ENCODE peak calls at places on chromosomes 7 and 10, in seven cellular contexts. R is fibroblast of lung, H is lower lobe of right lung, I is skeletal muscle cell, V is tibial nerve, M is fibroblast of pulmonary artery, Y is OCI-LY7. F is an unnamed sample.

GRCh38 chr10:100481462-100482081 is 18.8 kb downstream of the WNT8B start:
- DNase-seq in R (peak; percentile 84), H (peak; percentile 84), I (peak; percentile 28), V (peak; percentile 79), M (peak; percentile 88), Y (peak; percentile 83), F (peak; percentile 88)

GRCh38 chr10:103648231-103648950 is 154.9 kb downstream of the NEURL1 start:
- DNase-seq in R (peak; percentile 31), H (no peak), I (no peak), V (no peak), M (no peak), Y (no peak), F (no peak)

GRCh38 chr7:122329145-122329802 is 24.7 kb upstream of the FEZF1 start:
- DNase-seq in R (no peak), H (no peak), I (no peak), V (no peak), M (no peak), Y (no peak), F (no peak)

GRCh38 chr7:43750016-43750887 is 8.2 kb upstream of the BLVRA start:
- DNase-seq in R (peak; percentile 89), H (no peak), I (peak; percentile 44), V (no peak), M (peak; percentile 52), Y (no peak), F (no peak)

GRCh38 chr10:29862926-29863614 is 196.3 kb downstream of the JCAD start:
- DNase-seq in R (peak; percentile 55), H (no peak), I (peak; percentile 71), V (no peak), M (peak; percentile 35), Y (no peak), F (no peak)

GRCh38 chr7:29955075-29955792 is 34.4 kb downstream of the SCRN1 start:
- DNase-seq in R (no peak), H (no peak), I (no peak), V (no peak), M (no peak), Y (no peak), F (no peak)

GRCh38 chr10:102140218-102140617 is 7.4 kb downstream of the PPRC1 start:
- DNase-seq in R (no peak), H (no peak), I (no peak), V (no peak), M (no peak), Y (no peak), F (no peak)

GRCh38 chr10:24462340-24462739 is 253.4 kb downstream of the KIAA1217 start:
- DNase-seq in R (peak; percentile 49), H (no peak), I (no peak), V (no peak), M (no peak), Y (no peak), F (no peak)

GRCh38 chr7:6489612-6490011 is 41.9 kb upstream of the DAGLB start:
- DNase-seq in R (no peak), H (no peak), I (no peak), V (no peak), M (no peak), Y (peak; percentile 37), F (no peak)

GRCh38 chr10:12377891-12378290 is 28.5 kb downstream of the CAMK1D start:
- DNase-seq in R (no peak), H (no peak), I (no peak), V (no peak), M (no peak), Y (no peak), F (no peak)

DNA sequence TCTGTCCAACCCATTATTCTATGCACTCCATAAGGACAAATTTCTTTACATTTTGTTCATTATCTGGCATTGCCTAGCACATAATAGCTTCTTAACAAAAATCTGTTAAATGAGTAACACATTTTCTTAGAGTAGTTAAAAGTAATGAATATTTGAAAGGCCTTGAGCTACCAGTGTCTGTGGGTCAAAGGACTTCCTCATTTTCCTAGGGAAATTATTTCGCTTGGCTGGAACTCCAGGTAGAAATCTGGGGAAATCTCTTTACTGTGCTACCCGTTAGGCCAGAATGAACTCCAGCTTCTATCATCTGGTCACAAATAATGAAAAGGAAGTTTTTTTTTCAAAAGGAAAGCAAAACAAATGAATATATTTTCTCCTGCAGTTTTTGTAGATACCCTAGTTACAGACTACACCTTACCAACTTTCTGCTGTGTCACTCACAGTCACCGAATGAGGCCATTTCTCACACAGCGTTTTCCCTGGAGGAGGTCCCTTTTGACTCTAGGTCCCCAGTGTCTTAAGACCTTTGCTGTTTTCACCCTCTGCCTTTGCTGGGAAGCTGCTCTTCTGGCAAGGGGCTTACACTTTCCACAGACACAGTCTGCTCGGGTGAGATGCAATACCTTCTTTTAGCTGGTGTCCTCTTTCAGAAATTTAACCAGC is 1.6 kb downstream of the SAMD9L start:
- DNase-seq in R (no peak), H (no peak), I (no peak), V (no peak), M (no peak), Y (no peak), F (no peak)
- H3K4me3 ChIP-seq in R (peak overlapping the region; percentile 91), H (peak overlapping the region; percentile 64), I (no peak overlapping the region), V (peak overlapping the region; percentile 51), M (peak overlapping the region; percentile 62), Y (peak overlapping the region; percentile 72), F (peak overlapping the region; percentile 51)

GRCh38 chr7:148185050-148185449 is 405.5 kb upstream of the C7orf33 start:
- DNase-seq in R (no peak), H (no peak), I (no peak), V (no peak), M (peak; percentile 72), Y (no peak), F (no peak)
- H3K4me3 ChIP-seq in R (no peak overlapping the region), H (no peak overlapping the region), I (no peak overlapping the region), V (no peak overlapping the region), M (no peak overlapping the region), Y (no peak overlapping the region), F (no peak overlapping the region)

DNA sequence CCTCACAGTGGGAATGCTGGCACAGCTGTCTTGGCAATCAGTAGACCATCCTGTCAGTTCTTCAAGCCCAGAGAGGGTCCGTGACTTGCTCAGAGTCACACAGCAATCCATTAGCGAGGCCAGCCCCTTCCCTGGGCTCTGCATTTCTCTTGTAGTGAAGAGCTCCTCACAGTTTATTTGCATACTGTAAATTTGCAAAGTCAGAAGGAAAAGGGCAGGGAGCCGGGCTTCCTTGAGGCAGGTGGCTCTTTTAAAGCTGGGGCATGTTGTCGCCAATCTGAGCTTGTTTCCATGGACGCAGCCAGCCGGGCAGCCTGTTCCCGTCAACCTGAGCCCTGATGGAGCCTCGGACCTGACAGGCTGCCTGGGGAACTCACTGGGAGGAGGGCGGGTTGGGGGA is 123.4 kb downstream of the CUX1 start:
- DNase-seq in R (no peak), H (no peak), I (no peak), V (no peak), M (no peak), Y (peak; percentile 40), F (no peak)
- H3K4me3 ChIP-seq in R (no peak overlapping the region), H (no peak overlapping the region), I (no peak overlapping the region), V (no peak overlapping the region), M (no peak overlapping the region), Y (peak overlapping the region; percentile 7), F (no peak overlapping the region)

GRCh38 chr7:94057955-94058354 is 53.8 kb upstream of the BET1 start:
- DNase-seq in R (no peak), H (no peak), I (no peak), V (no peak), M (no peak), Y (no peak), F (no peak)

GRCh38 chr7:94059747-94060146 is 55.6 kb upstream of the BET1 start:
- DNase-seq in R (peak; percentile 73), H (no peak), I (peak; percentile 94), V (no peak), M (peak; percentile 89), Y (peak; percentile 22), F (no peak)

GRCh38 chr7:94062372-94062771 is 58.2 kb upstream of the BET1 start:
- DNase-seq in R (no peak), H (no peak), I (no peak), V (no peak), M (no peak), Y (no peak), F (no peak)

GRCh38 chr7:94061316-94061715 is 57.2 kb upstream of the BET1 start:
- DNase-seq in R (no peak), H (no peak), I (no peak), V (no peak), M (no peak), Y (no peak), F (no peak)

DNA sequence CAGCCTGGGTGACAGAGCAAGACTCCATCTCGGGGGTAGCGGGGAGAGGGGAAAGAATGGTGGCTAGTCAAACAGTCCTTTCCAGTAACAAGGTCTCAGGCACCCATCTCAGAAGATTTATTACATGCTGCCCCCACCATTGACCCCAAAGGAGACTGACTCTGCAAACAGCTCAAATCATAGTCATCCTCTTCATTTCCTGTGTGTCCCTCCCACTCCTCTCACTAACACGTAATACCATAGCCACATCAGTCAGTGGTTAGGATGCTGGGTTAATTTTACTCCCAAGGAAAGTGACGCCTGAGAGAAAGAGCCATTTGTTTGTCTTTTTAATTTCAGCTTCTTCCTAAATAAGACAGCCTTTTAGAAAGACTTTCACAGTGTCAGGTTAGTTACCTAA is 56.6 kb upstream of the BET1 start:
- DNase-seq in R (peak; percentile 28), H (no peak), I (no peak), V (no peak), M (peak; percentile 36), Y (no peak), F (no peak)
- H3K4me3 ChIP-seq in R (no peak overlapping the region), H (no peak overlapping the region), I (no peak overlapping the region), V (no peak overlapping the region), M (no peak overlapping the region), Y (no peak overlapping the region), F (no peak overlapping the region)

GRCh38 chr10:19817251-19818046 is 1.2 kb downstream of the PLXDC2 start:
- DNase-seq in R (peak; percentile 34), H (peak; percentile 54), I (no peak), V (no peak), M (no peak), Y (no peak), F (peak; percentile 51)

GRCh38 chr10:19815478-19816419 is 483 bp upstream of the PLXDC2 start:
- DNase-seq in R (peak; percentile 85), H (peak; percentile 83), I (no peak), V (peak; percentile 40), M (peak; percentile 77), Y (no peak), F (peak; percentile 75)

GRCh38 chr10:19819419-19820033 is 3.3 kb downstream of the PLXDC2 start:
- DNase-seq in R (peak; percentile 76), H (no peak), I (no peak), V (no peak), M (peak; percentile 76), Y (peak; percentile 33), F (peak; percentile 66)

GRCh38 chr10:19815036-19815435 is 1.2 kb upstream of the PLXDC2 start:
- DNase-seq in R (no peak), H (no peak), I (no peak), V (no peak), M (no peak), Y (no peak), F (no peak)

DNA sequence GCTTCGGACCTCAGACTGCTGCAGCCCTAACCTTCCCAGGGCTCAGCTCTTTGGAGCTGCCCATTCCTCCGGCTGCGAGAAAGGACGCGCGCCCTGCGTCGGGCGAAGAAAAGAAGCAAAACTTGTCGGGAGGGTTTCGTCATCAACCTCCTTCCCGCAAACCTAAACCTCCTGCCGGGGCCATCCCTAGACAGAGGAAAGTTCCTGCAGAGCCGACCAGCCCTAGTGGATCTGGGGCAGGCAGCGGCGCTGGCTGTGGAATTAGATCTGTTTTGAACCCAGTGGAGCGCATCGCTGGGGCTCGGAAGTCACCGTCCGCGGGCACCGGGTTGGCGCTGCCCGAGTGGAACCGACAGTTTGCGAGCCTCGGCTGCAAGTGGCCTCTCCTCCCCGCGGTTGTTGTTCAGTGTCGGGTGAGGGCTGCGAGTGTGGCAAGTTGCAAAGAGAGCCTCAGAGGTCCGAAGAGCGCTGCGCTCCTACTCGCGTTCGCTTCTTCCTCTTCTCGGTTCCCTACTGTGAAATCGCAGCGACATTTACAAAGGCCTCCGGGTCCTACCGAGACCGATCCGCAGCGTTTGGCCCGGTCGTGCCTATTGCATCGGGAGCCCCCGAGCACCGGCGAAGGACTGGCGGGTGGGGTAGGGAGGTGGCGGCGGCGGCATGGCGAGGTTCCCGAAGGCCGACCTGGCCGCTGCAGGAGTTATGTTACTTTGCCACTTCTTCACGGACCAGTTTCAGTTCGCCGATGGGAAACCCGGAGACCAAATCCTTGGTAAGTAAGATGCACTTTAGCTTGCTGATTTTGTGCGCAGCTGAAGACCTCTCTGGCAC is at the start of gene PLXDC2:
- DNase-seq in R (peak; percentile 66), H (peak; percentile 82), I (no peak), V (peak; percentile 24), M (peak; percentile 59), Y (no peak), F (peak; percentile 64)
- H3K4me3 ChIP-seq in R (peak within 1 kb of the TSS; percentile 81), H (peak within 1 kb of the TSS; percentile 82), I (peak within 1 kb of the TSS; percentile 60), V (peak within 1 kb of the TSS; percentile 86), M (peak within 1 kb of the TSS; percentile 66), Y (no peak within 1 kb of the TSS), F (peak within 1 kb of the TSS; percentile 81)

F was measured in SK-N-SH.